ENCODE peak calls at places on chromosomes 4 and X, in nine cellular contexts. X is astrocyte of the spinal cord; D is activated CD8-positive, alpha-beta memory T cell treated with anti-CD3 and anti-CD28 coated beads for 1 hour; I is Right ventricle myocardium superior; V is NCI-H1105; G is stimulated activated CD4-positive, alpha-beta T cell treated with anti-CD3 and anti-CD28 coated beads, Interleukin-4, amount 100 ng/mL, for 48 hours; M is AG20443; U is left lung; P is A172. Q is an unnamed sample.

GRCh38 chr4:2469192-2469984 is 482 bp downstream of the RNF4 start:
- DNase-seq in X (no peak), D (peak), I (peak), V (no peak), G (peak), M (peak), U (peak), P (peak), Q (peak)

GRCh38 chrX:107669885-107670628 is 41.7 kb downstream of the PRPS1 start:
- DNase-seq in X (no peak), D (no peak), I (no peak), V (no peak), G (no peak), M (no peak), U (no peak), P (no peak), Q (peak)

GRCh38 chr4:156972370-156972980 is 876 bp upstream of the PDGFC start:
- DNase-seq in X (peak), D (no peak), I (no peak), V (no peak), G (no peak), M (no peak), U (no peak), P (no peak), Q (no peak)

GRCh38 chr4:26201119-26201518 is 119.7 kb upstream of the RBPJ start:
- DNase-seq in X (no peak), D (no peak), I (no peak), V (no peak), G (no peak), M (peak), U (no peak), P (no peak), Q (no peak)

GRCh38 chrX:155048997-155049619 is 21.8 kb downstream of the CMC4 start:
- DNase-seq in X (peak), D (no peak), I (no peak), V (peak), G (peak), M (peak), U (no peak), P (peak), Q (peak)

GRCh38 chrX:1086444-1087409 is 125.7 kb downstream of the CRLF2 start:
- DNase-seq in X (no peak), D (no peak), I (no peak), V (no peak), G (no peak), M (no peak), U (no peak), P (peak), Q (no peak)

GRCh38 chr4:40289366-40290188 is 45.6 kb upstream of the CHRNA9 start:
- DNase-seq in X (no peak), D (no peak), I (no peak), V (peak), G (no peak), M (no peak), U (no peak), P (no peak), Q (no peak)

GRCh38 chr4:79597266-79597665 is 189.2 kb upstream of the GK2 start:
- DNase-seq in X (peak), D (no peak), I (no peak), V (no peak), G (no peak), M (peak), U (no peak), P (peak), Q (no peak)

GRCh38 chrX:55007633-55008032 is 7.5 kb downstream of the APEX2 start:
- DNase-seq in X (peak), D (no peak), I (no peak), V (no peak), G (no peak), M (peak), U (no peak), P (peak), Q (peak)

GRCh38 chrX:39983715-39984114 is 114.0 kb downstream of the BCOR start:
- DNase-seq in X (peak), D (no peak), I (no peak), V (no peak), G (no peak), M (no peak), U (no peak), P (peak), Q (no peak)

GRCh38 chrX:71178908-71179307 is 34.3 kb downstream of the NLGN3 start:
- DNase-seq in X (peak), D (peak), I (peak), V (peak), G (no peak), M (peak), U (peak), P (peak), Q (peak)

GRCh38 chr4:175560628-175561027 is 251.4 kb downstream of the GPM6A start:
- DNase-seq in X (peak), D (no peak), I (no peak), V (peak), G (no peak), M (peak), U (no peak), P (peak), Q (no peak)

GRCh38 chr4:17544205-17544604 is 29.2 kb downstream of the CLRN2 start:
- DNase-seq in X (no peak), D (no peak), I (no peak), V (peak), G (no peak), M (peak), U (no peak), P (peak), Q (no peak)

GRCh38 chr4:119695216-119695615 is 66.6 kb upstream of the PDE5A start:
- DNase-seq in X (no peak), D (no peak), I (no peak), V (no peak), G (no peak), M (no peak), U (no peak), P (no peak), Q (no peak)

GRCh38 chrX:153803211-153804099 is 9.0 kb downstream of the SSR4 start:
- DNase-seq in X (no peak), D (no peak), I (no peak), V (no peak), G (no peak), M (no peak), U (no peak), P (no peak), Q (no peak)

GRCh38 chrX:56232221-56233082 is at the start of gene KLF8:
- DNase-seq in X (no peak), D (no peak), I (peak), V (no peak), G (peak), M (peak), U (peak), P (no peak), Q (peak)

GRCh38 chr4:73021634-73022033 is 47.9 kb downstream of the COX18 start:
- DNase-seq in X (peak), D (no peak), I (no peak), V (no peak), G (no peak), M (peak), U (no peak), P (peak), Q (no peak)

GRCh38 chr4:123304151-123305021 is 92.2 kb upstream of the SPRY1 start:
- DNase-seq in X (no peak), D (no peak), I (peak), V (no peak), G (no peak), M (no peak), U (no peak), P (no peak), Q (peak)

GRCh38 chrX:138917781-138918180 is 206.3 kb upstream of the FGF13 start:
- DNase-seq in X (peak), D (no peak), I (no peak), V (no peak), G (no peak), M (peak), U (no peak), P (peak), Q (no peak)

GRCh38 chr4:155590751-155591150 is 75.9 kb upstream of the GUCY1A1 start:
- DNase-seq in X (no peak), D (no peak), I (no peak), V (no peak), G (no peak), M (no peak), U (no peak), P (no peak), Q (no peak)

GRCh38 chr4:47368211-47368610 is 95.3 kb downstream of the COMMD8 start:
- DNase-seq in X (no peak), D (no peak), I (no peak), V (no peak), G (no peak), M (no peak), U (no peak), P (no peak), Q (no peak)

GRCh38 chr4:52982246-52982950 is 120.3 kb downstream of the RASL11B start:
- DNase-seq in X (peak), D (no peak), I (no peak), V (peak), G (no peak), M (peak), U (no peak), P (peak), Q (no peak)

GRCh38 chrX:108417257-108417656 is 21.0 kb downstream of the COL4A6 start:
- DNase-seq in X (no peak), D (no peak), I (no peak), V (no peak), G (no peak), M (no peak), U (no peak), P (no peak), Q (no peak)

GRCh38 chrX:119482497-119483480 is 14.5 kb downstream of the SLC25A5 start:
- DNase-seq in X (peak), D (peak), I (peak), V (peak), G (peak), M (peak), U (peak), P (peak), Q (peak)

GRCh38 chrX:14420876-14421275 is 108.5 kb upstream of the GLRA2 start:
- DNase-seq in X (no peak), D (no peak), I (no peak), V (no peak), G (no peak), M (no peak), U (no peak), P (no peak), Q (no peak)

GRCh38 chrX:50813843-50814661 is at the start of gene SHROOM4:
- DNase-seq in X (peak), D (no peak), I (peak), V (peak), G (no peak), M (peak), U (peak), P (no peak), Q (peak)

GRCh38 chr4:150321113-150321512 is 242.9 kb downstream of the DCLK2 start:
- DNase-seq in X (no peak), D (no peak), I (no peak), V (no peak), G (no peak), M (no peak), U (no peak), P (no peak), Q (no peak)

GRCh38 chr4:153040677-153041076 is 104.6 kb downstream of the FHDC1 start:
- DNase-seq in X (no peak), D (no peak), I (no peak), V (no peak), G (no peak), M (no peak), U (no peak), P (no peak), Q (no peak)

GRCh38 chrX:141638601-141639000 is 49.1 kb downstream of the SPANXA2 start:
- DNase-seq in X (no peak), D (no peak), I (no peak), V (no peak), G (no peak), M (no peak), U (no peak), P (no peak), Q (no peak)

Q was measured in right cardiac atrium.